ENCODE peak calls at places on chromosomes 12 and 14, in ten cellular contexts. U, N, G, V, W, M, B, T, Q and H are unnamed samples.

GRCh38 chr14:85702191-85702590 is 172.2 kb downstream of the FLRT2 start:
- DNase-seq in U (no peak), N (no peak), G (no peak), V (no peak), W (no peak), M (no peak), B (no peak), T (no peak), Q (no peak), H (no peak)

GRCh38 chr14:58978336-58978735 is 210.1 kb upstream of the DAAM1 start:
- DNase-seq in U (peak), N (no peak), G (no peak), V (no peak), W (no peak), M (no peak), B (no peak), T (no peak), Q (no peak), H (no peak)

GRCh38 chr14:23639891-23640523 is 3.8 kb downstream of the DHRS2 start:
- DNase-seq in U (no peak), N (no peak), G (no peak), V (no peak), W (no peak), M (no peak), B (peak), T (no peak), Q (no peak), H (no peak)

GRCh38 chr12:103994235-103994634 is 28.6 kb downstream of the TDG start:
- DNase-seq in U (no peak), N (no peak), G (no peak), V (no peak), W (no peak), M (no peak), B (no peak), T (no peak), Q (no peak), H (no peak)

GRCh38 chr12:101939856-101940265 is 62.5 kb downstream of the DRAM1 start:
- DNase-seq in U (peak), N (peak), G (peak), V (peak), W (peak), M (peak), B (no peak), T (peak), Q (peak), H (peak)

GRCh38 chr12:112430929-112431328 is 12.2 kb downstream of the PTPN11 start:
- DNase-seq in U (no peak), N (no peak), G (no peak), V (no peak), W (no peak), M (no peak), B (no peak), T (no peak), Q (no peak), H (no peak)

GRCh38 chr12:116765271-116765670 is 27.2 kb downstream of the RNFT2 start:
- DNase-seq in U (no peak), N (no peak), G (no peak), V (no peak), W (no peak), M (no peak), B (peak), T (no peak), Q (no peak), H (no peak)

GRCh38 chr14:38616959-38617358 is 361.1 kb upstream of the CLEC14A start:
- DNase-seq in U (no peak), N (no peak), G (no peak), V (no peak), W (no peak), M (no peak), B (no peak), T (no peak), Q (peak), H (no peak)

GRCh38 chr12:8156845-8157244 is at the start of gene ZNF705A:
- DNase-seq in U (no peak), N (no peak), G (peak), V (no peak), W (no peak), M (no peak), B (no peak), T (no peak), Q (no peak), H (peak)

GRCh38 chr12:31781894-31782540 is 53.2 kb upstream of the AMN1 start:
- DNase-seq in U (no peak), N (no peak), G (no peak), V (no peak), W (no peak), M (no peak), B (no peak), T (no peak), Q (no peak), H (no peak)

GRCh38 chr14:85471744-85472143 is 58.2 kb upstream of the FLRT2 start:
- DNase-seq in U (no peak), N (no peak), G (peak), V (no peak), W (no peak), M (no peak), B (no peak), T (no peak), Q (peak), H (peak)

GRCh38 chr14:68229423-68229831 is 409.8 kb downstream of the RAD51B start:
- DNase-seq in U (no peak), N (no peak), G (no peak), V (no peak), W (no peak), M (no peak), B (no peak), T (no peak), Q (no peak), H (no peak)

GRCh38 chr12:29145372-29146170 is 3.5 kb upstream of the FAR2 start:
- DNase-seq in U (no peak), N (no peak), G (no peak), V (no peak), W (no peak), M (no peak), B (no peak), T (no peak), Q (no peak), H (no peak)

GRCh38 chr12:120739821-120740613 is 14.4 kb downstream of the ACADS start:
- DNase-seq in U (no peak), N (no peak), G (no peak), V (no peak), W (no peak), M (no peak), B (no peak), T (no peak), Q (no peak), H (no peak)

GRCh38 chr14:33455998-33456397 is 494.9 kb downstream of the EGLN3 start:
- DNase-seq in U (no peak), N (no peak), G (no peak), V (no peak), W (no peak), M (no peak), B (no peak), T (no peak), Q (no peak), H (no peak)

GRCh38 chr12:31896514-31897039 is 62.6 kb upstream of the RESF1 start:
- DNase-seq in U (no peak), N (peak), G (no peak), V (peak), W (peak), M (peak), B (no peak), T (no peak), Q (peak), H (peak)

GRCh38 chr12:126747530-126748149 is 1519.3 kb upstream of the TMEM132C start:
- DNase-seq in U (no peak), N (no peak), G (peak), V (peak), W (peak), M (peak), B (no peak), T (peak), Q (peak), H (peak)

GRCh38 chr12:65585648-65586420 is 238.4 kb upstream of the HMGA2 start:
- DNase-seq in U (no peak), N (no peak), G (no peak), V (no peak), W (no peak), M (no peak), B (no peak), T (peak), Q (no peak), H (no peak)

GRCh38 chr12:112294793-112295192 is 87.4 kb downstream of the HECTD4 start:
- DNase-seq in U (no peak), N (no peak), G (no peak), V (no peak), W (no peak), M (peak), B (no peak), T (peak), Q (no peak), H (peak)

GRCh38 chr14:56797569-56798446 is 12.5 kb downstream of the OTX2 start:
- DNase-seq in U (no peak), N (no peak), G (no peak), V (no peak), W (no peak), M (no peak), B (no peak), T (peak), Q (no peak), H (no peak)

GRCh38 chr14:64235652-64236640 is 58.2 kb downstream of the ESR2 start:
- DNase-seq in U (no peak), N (peak), G (no peak), V (no peak), W (no peak), M (no peak), B (no peak), T (no peak), Q (no peak), H (no peak)

GRCh38 chr14:52129733-52130132 is 60.9 kb upstream of the NID2 start:
- DNase-seq in U (no peak), N (no peak), G (no peak), V (no peak), W (no peak), M (peak), B (no peak), T (no peak), Q (no peak), H (no peak)

GRCh38 chr12:54463034-54463433 is 10.4 kb downstream of the GTSF1 start:
- DNase-seq in U (no peak), N (no peak), G (peak), V (no peak), W (no peak), M (peak), B (no peak), T (no peak), Q (no peak), H (peak)

GRCh38 chr12:58009355-58009754 is 68.0 kb downstream of the ATP23 start:
- DNase-seq in U (no peak), N (no peak), G (no peak), V (no peak), W (no peak), M (no peak), B (no peak), T (no peak), Q (no peak), H (no peak)

GRCh38 chr12:131105736-131106356 is 152.1 kb downstream of the ADGRD1 start:
- DNase-seq in U (peak), N (no peak), G (no peak), V (no peak), W (peak), M (no peak), B (no peak), T (no peak), Q (no peak), H (no peak)

GRCh38 chr12:101596172-101596571 is 1.4 kb downstream of the MYBPC1 start:
- DNase-seq in U (no peak), N (no peak), G (no peak), V (no peak), W (no peak), M (no peak), B (no peak), T (no peak), Q (no peak), H (no peak)

GRCh38 chr12:124655317-124656213 is 88.2 kb upstream of the NCOR2 start:
- DNase-seq in U (peak), N (no peak), G (peak), V (no peak), W (no peak), M (peak), B (peak), T (peak), Q (peak), H (peak)

GRCh38 chr12:124654666-124655316 is 87.4 kb upstream of the NCOR2 start:
- DNase-seq in U (peak), N (no peak), G (no peak), V (no peak), W (no peak), M (peak), B (no peak), T (peak), Q (peak), H (no peak)

GRCh38 chr12:124656947-124657434 is 89.6 kb upstream of the NCOR2 start:
- DNase-seq in U (no peak), N (no peak), G (no peak), V (no peak), W (no peak), M (no peak), B (no peak), T (no peak), Q (no peak), H (no peak)

GRCh38 chr12:124658302-124658701 is 90.9 kb upstream of the NCOR2 start:
- DNase-seq in U (no peak), N (no peak), G (no peak), V (no peak), W (no peak), M (no peak), B (no peak), T (no peak), Q (no peak), H (no peak)

GRCh38 chr12:124656214-124656516 is 88.8 kb upstream of the NCOR2 start:
- DNase-seq in U (no peak), N (no peak), G (no peak), V (no peak), W (no peak), M (no peak), B (no peak), T (no peak), Q (no peak), H (no peak)
- H3K27ac ChIP-seq in U (peak), N (no peak), G (peak), V (no peak), W (no peak), M (no peak), B (peak), T (peak), Q (no peak), H (peak)

GRCh38 chr12:633731-634130 is 29.5 kb downstream of the NINJ2 start:
- DNase-seq in U (no peak), N (no peak), G (no peak), V (no peak), W (no peak), M (no peak), B (no peak), T (no peak), Q (no peak), H (no peak)

GRCh38 chr12:627863-628805 is 35.1 kb downstream of the NINJ2 start:
- DNase-seq in U (no peak), N (no peak), G (no peak), V (no peak), W (no peak), M (no peak), B (no peak), T (no peak), Q (no peak), H (no peak)

GRCh38 chr12:632102-632696 is 31.0 kb downstream of the NINJ2 start:
- DNase-seq in U (no peak), N (no peak), G (peak), V (no peak), W (no peak), M (peak), B (peak), T (no peak), Q (peak), H (peak)

GRCh38 chr12:627285-627684 is 36.0 kb downstream of the NINJ2 start:
- DNase-seq in U (no peak), N (no peak), G (no peak), V (no peak), W (no peak), M (no peak), B (no peak), T (no peak), Q (no peak), H (no peak)

GRCh38 chr12:630656-631632 is 32.3 kb downstream of the NINJ2 start:
- DNase-seq in U (no peak), N (peak), G (no peak), V (peak), W (peak), M (no peak), B (no peak), T (no peak), Q (peak), H (no peak)
- H3K27ac ChIP-seq in U (no peak), N (peak), G (no peak), V (peak), W (peak), M (no peak), B (peak), T (no peak), Q (peak), H (peak)

GRCh38 chr14:96053600-96054381 is 14.6 kb downstream of the C14orf132 start:
- DNase-seq in U (no peak), N (no peak), G (no peak), V (no peak), W (no peak), M (peak), B (peak), T (peak), Q (no peak), H (peak)
- H3K27ac ChIP-seq in U (no peak), N (no peak), G (peak), V (no peak), W (no peak), M (no peak), B (peak), T (no peak), Q (no peak), H (peak)

GRCh38 chr12:43540474-43540873 is 11.5 kb downstream of the ADAMTS20 start:
- DNase-seq in U (no peak), N (no peak), G (no peak), V (no peak), W (no peak), M (no peak), B (no peak), T (no peak), Q (no peak), H (no peak)
- H3K27ac ChIP-seq in U (no peak), N (no peak), G (no peak), V (no peak), W (no peak), M (no peak), B (no peak), T (no peak), Q (no peak), H (no peak)